ENCODE peak calls at places on chromosomes 6 and 20, in eight cellular contexts. H, C, N, S, A, W, O and Q are unnamed samples.

GRCh38 chr6:139109558-139109957 is 25.3 kb upstream of the HECA start:
- DNase-seq in H (no peak), C (no peak), N (no peak), S (no peak), A (no peak), W (peak), O (peak), Q (no peak)

GRCh38 chr6:35080821-35081425 is 60.2 kb downstream of the TCP11 start:
- DNase-seq in H (peak), C (no peak), N (no peak), S (no peak), A (no peak), W (no peak), O (no peak), Q (peak)

GRCh38 chr20:53608456-53609413 is 15.1 kb upstream of the ZNF217 start:
- DNase-seq in H (no peak), C (peak), N (no peak), S (peak), A (peak), W (no peak), O (no peak), Q (no peak)

GRCh38 chr6:95203153-95203754 is 374.1 kb upstream of the MANEA start:
- DNase-seq in H (no peak), C (no peak), N (no peak), S (no peak), A (no peak), W (peak), O (peak), Q (peak)

GRCh38 chr6:79277109-79277508 is 42.6 kb upstream of the HMGN3 start:
- DNase-seq in H (no peak), C (no peak), N (no peak), S (no peak), A (no peak), W (peak), O (peak), Q (peak)

GRCh38 chr6:126307859-126308258 is 32.1 kb upstream of the CENPW start:
- DNase-seq in H (peak), C (no peak), N (no peak), S (no peak), A (no peak), W (peak), O (peak), Q (peak)

GRCh38 chr20:19351542-19351941 is 139.1 kb downstream of the SLC24A3 start:
- DNase-seq in H (no peak), C (no peak), N (no peak), S (no peak), A (no peak), W (no peak), O (no peak), Q (no peak)

GRCh38 chr6:161139766-161140553 is 133.9 kb downstream of the AGPAT4 start:
- DNase-seq in H (no peak), C (no peak), N (peak), S (peak), A (peak), W (peak), O (peak), Q (no peak)

GRCh38 chr6:13413466-13413862 is 73.9 kb downstream of the GFOD1 start:
- DNase-seq in H (no peak), C (no peak), N (no peak), S (no peak), A (no peak), W (no peak), O (peak), Q (peak)

GRCh38 chr6:169813969-169814368 is 62.5 kb downstream of the ERMARD start:
- DNase-seq in H (no peak), C (no peak), N (no peak), S (no peak), A (no peak), W (no peak), O (no peak), Q (no peak)

GRCh38 chr20:8790442-8791074 is 278.3 kb upstream of the PLCB4 start:
- DNase-seq in H (no peak), C (no peak), N (no peak), S (no peak), A (no peak), W (peak), O (peak), Q (peak)

GRCh38 chr6:167742719-167743303 is 83.9 kb upstream of the AFDN start:
- DNase-seq in H (no peak), C (no peak), N (no peak), S (no peak), A (no peak), W (peak), O (no peak), Q (no peak)

GRCh38 chr6:107122748-107123147 is 7.4 kb upstream of the BEND3 start:
- DNase-seq in H (no peak), C (no peak), N (no peak), S (no peak), A (no peak), W (no peak), O (no peak), Q (no peak)

GRCh38 chr6:18021166-18021850 is 33.9 kb upstream of the KIF13A start:
- DNase-seq in H (no peak), C (no peak), N (no peak), S (no peak), A (no peak), W (no peak), O (no peak), Q (peak)

GRCh38 chr20:16349518-16350295 is 223.5 kb downstream of the KIF16B start:
- DNase-seq in H (no peak), C (no peak), N (no peak), S (no peak), A (no peak), W (no peak), O (peak), Q (no peak)

GRCh38 chr20:63186528-63187316 is 29.2 kb downstream of the YTHDF1 start:
- DNase-seq in H (no peak), C (no peak), N (no peak), S (no peak), A (no peak), W (peak), O (no peak), Q (peak)

GRCh38 chr6:104505838-104506237 is 353.9 kb downstream of the HACE1 start:
- DNase-seq in H (no peak), C (no peak), N (no peak), S (no peak), A (no peak), W (no peak), O (no peak), Q (no peak)

GRCh38 chr6:22049002-22049401 is 247.8 kb downstream of the PRL start:
- DNase-seq in H (no peak), C (no peak), N (no peak), S (no peak), A (no peak), W (peak), O (peak), Q (no peak)

GRCh38 chr6:16572317-16572716 is 188.9 kb downstream of the ATXN1 start:
- DNase-seq in H (no peak), C (no peak), N (no peak), S (no peak), A (no peak), W (no peak), O (no peak), Q (no peak)

GRCh38 chr6:33812669-33813068 is 8.9 kb upstream of the MLN start:
- DNase-seq in H (no peak), C (peak), N (no peak), S (peak), A (peak), W (peak), O (peak), Q (peak)

GRCh38 chr6:140554421-140554820 is 1180.0 kb upstream of the CITED2 start:
- DNase-seq in H (no peak), C (no peak), N (no peak), S (no peak), A (no peak), W (peak), O (no peak), Q (peak)

GRCh38 chr6:107361568-107362270 is 97.6 kb downstream of the PDSS2 start:
- DNase-seq in H (no peak), C (no peak), N (no peak), S (no peak), A (no peak), W (peak), O (peak), Q (peak)

GRCh38 chr6:42532038-42532669 is 31.7 kb upstream of the UBR2 start:
- DNase-seq in H (no peak), C (no peak), N (no peak), S (no peak), A (no peak), W (peak), O (peak), Q (peak)

GRCh38 chr20:31551163-31551562 is 36.9 kb downstream of the HM13 start:
- DNase-seq in H (no peak), C (no peak), N (no peak), S (no peak), A (no peak), W (no peak), O (no peak), Q (no peak)
- H3K27ac ChIP-seq in H (no peak), C (no peak), N (no peak), S (no peak), A (no peak), W (no peak), O (no peak), Q (no peak)

GRCh38 chr20:49395659-49396058 is 86.8 kb downstream of the KCNB1 start:
- DNase-seq in H (peak), C (no peak), N (no peak), S (no peak), A (no peak), W (no peak), O (no peak), Q (no peak)

GRCh38 chr20:49397525-49397924 is 84.9 kb downstream of the KCNB1 start:
- DNase-seq in H (peak), C (no peak), N (no peak), S (no peak), A (no peak), W (peak), O (peak), Q (peak)

GRCh38 chr20:49395183-49395582 is 87.3 kb downstream of the KCNB1 start:
- DNase-seq in H (peak), C (no peak), N (no peak), S (no peak), A (peak), W (no peak), O (no peak), Q (no peak)

GRCh38 chr20:49394757-49395156 is 87.7 kb downstream of the KCNB1 start:
- DNase-seq in H (no peak), C (no peak), N (no peak), S (no peak), A (no peak), W (no peak), O (no peak), Q (no peak)

DNA sequence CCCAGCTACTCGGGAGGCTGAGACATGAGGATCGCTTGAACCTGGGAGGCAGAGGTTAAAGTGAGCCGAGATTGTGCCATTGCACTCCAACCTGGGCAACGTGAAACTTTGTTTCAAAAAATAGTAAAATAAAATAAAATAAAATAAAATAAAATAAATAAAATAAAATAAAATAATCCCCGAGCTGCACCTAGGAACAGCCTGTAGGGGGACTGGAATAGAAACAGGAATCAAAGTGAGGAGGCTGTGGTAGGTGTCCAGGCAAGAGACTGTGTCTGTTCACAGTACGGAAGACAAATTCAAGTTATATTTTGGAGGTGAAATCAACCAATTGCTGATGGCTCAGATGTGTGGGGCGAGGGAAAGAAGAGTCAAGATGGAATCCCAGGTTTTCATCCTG is 86.2 kb downstream of the KCNB1 start:
- DNase-seq in H (no peak), C (no peak), N (no peak), S (no peak), A (no peak), W (no peak), O (no peak), Q (no peak)
- TF ChIP-seq CTCF in H (peak), C (no peak), N (no peak), S (no peak), A (no peak), W (peak), O (peak), Q (no peak)

DNA sequence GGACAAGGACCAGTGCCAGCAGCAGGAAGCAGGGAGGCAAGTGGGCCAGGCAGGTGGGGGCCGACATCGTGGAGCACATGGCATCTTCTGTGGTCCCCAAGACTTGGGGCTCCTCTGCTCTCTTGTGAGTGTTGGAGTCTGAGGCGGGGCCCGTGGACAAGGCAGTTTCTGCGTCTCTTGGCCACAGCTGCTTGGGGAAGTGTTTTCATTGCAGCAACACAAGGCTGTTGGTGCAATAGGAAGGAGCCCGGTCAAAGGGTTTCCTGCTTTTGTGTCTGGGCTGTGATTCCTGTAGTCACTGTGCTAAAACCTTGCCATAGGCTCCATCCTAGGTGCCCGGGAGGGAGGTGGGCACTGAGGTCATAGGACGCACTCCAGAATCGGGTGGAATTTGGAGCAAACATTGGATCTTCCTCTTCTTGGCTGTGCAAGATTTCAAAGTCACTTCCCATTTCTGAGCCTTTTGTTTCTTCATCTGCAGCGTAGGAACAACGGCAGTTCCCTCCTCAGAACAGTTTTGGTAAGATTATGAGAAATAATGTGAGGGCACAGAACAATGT is at the start of gene SIRPB2:
- DNase-seq in H (no peak), C (no peak), N (peak), S (peak), A (peak), W (no peak), O (no peak), Q (no peak)
- H3K27ac ChIP-seq in H (peak), C (no peak), N (peak), S (peak), A (peak), W (peak), O (no peak), Q (peak)

GRCh38 chr6:4588581-4588980 is 187.6 kb upstream of the CDYL start:
- DNase-seq in H (no peak), C (no peak), N (no peak), S (no peak), A (no peak), W (no peak), O (no peak), Q (no peak)
- TF ChIP-seq CTCF in H (no peak), C (no peak), N (no peak), S (no peak), A (no peak), W (no peak), O (no peak), Q (no peak)

DNA sequence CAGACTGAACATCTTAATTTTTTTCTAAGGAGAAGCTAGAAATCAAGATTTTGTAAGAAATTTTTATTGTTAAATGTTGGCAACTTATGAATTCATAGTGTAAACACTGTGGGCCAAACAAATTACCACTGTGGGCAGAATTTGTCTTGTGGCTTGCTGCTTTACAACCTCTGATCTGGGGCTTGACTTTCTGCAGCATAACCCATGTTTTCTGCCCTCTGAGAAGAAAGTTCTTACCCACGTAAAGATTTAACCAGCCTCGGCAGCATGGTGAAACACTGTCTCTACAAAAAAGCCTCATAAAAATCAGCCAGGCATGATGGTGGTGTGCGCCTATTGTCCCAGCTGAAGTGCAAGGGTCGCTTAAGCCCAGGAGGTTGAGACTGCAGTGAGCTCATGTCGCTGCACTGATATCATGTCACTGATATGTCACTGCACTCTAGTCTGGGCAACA is 12.9 kb downstream of the ITCH start:
- DNase-seq in H (peak), C (no peak), N (no peak), S (no peak), A (no peak), W (no peak), O (no peak), Q (no peak)
- H3K27ac ChIP-seq in H (no peak), C (no peak), N (no peak), S (peak), A (no peak), W (peak), O (no peak), Q (no peak)

GRCh38 chr6:85085875-85086274 is 321.5 kb upstream of the TBX18 start:
- DNase-seq in H (no peak), C (no peak), N (no peak), S (no peak), A (no peak), W (no peak), O (no peak), Q (no peak)
- TF ChIP-seq CTCF in H (no peak), C (no peak), N (no peak), S (no peak), A (no peak), W (no peak), O (no peak), Q (no peak)

GRCh38 chr20:51747182-51747911 is 20.8 kb downstream of the ATP9A start:
- DNase-seq in H (no peak), C (no peak), N (no peak), S (no peak), A (no peak), W (peak), O (no peak), Q (no peak)
- H3K27ac ChIP-seq in H (no peak), C (no peak), N (no peak), S (no peak), A (no peak), W (peak), O (no peak), Q (no peak)

GRCh38 chr6:94074764-94075163 is 655.4 kb upstream of the EPHA7 start:
- DNase-seq in H (no peak), C (no peak), N (no peak), S (no peak), A (no peak), W (no peak), O (no peak), Q (no peak)

GRCh38 chr6:94071835-94072234 is 652.5 kb upstream of the EPHA7 start:
- DNase-seq in H (no peak), C (no peak), N (no peak), S (no peak), A (no peak), W (peak), O (no peak), Q (no peak)
- TF ChIP-seq CTCF in H (peak), C (no peak), N (no peak), S (peak), A (no peak), W (peak), O (no peak), Q (no peak)